ENCODE peak calls at places on chromosomes 7 and 10, in five cellular contexts. One of them, this sample, is unnamed.

GRCh38 chr10:101495324-101495925 is 92.6 kb downstream of the POLL start:
- DNase-seq in kidney epithelial cell: no peak
- DNase-seq in H7: no peak
- DNase-seq in testis: no peak
- DNase-seq in prostate gland: no peak
- DNase-seq in this sample: peak

GRCh38 chr7:151409555-151410404 is at the start of gene WDR86:
- DNase-seq in H7: peak
- DNase-seq in prostate gland: no peak
- DNase-seq in kidney epithelial cell: no peak
- DNase-seq in testis: no peak
- DNase-seq in this sample: no peak

GRCh38 chr7:152436279-152437147 is 710 bp upstream of the KMT2C start:
- DNase-seq in testis: peak
- DNase-seq in H7: peak
- DNase-seq in prostate gland: peak
- DNase-seq in kidney epithelial cell: no peak
- DNase-seq in this sample: peak

GRCh38 chr7:140421521-140421920 is 17.7 kb downstream of the RAB19 start:
- DNase-seq in prostate gland: no peak
- DNase-seq in testis: no peak
- DNase-seq in H7: no peak
- DNase-seq in kidney epithelial cell: no peak
- DNase-seq in this sample: no peak

GRCh38 chr7:6520163-6520981 is 30.9 kb downstream of the GRID2IP start:
- DNase-seq in prostate gland: no peak
- DNase-seq in kidney epithelial cell: no peak
- DNase-seq in testis: no peak
- DNase-seq in H7: no peak
- DNase-seq in this sample: no peak

GRCh38 chr10:12466701-12467100 is 117.4 kb downstream of the CAMK1D start:
- DNase-seq in testis: no peak
- DNase-seq in prostate gland: no peak
- DNase-seq in H7: no peak
- DNase-seq in kidney epithelial cell: no peak
- DNase-seq in this sample: no peak

GRCh38 chr7:68038621-68039314 is 1042.1 kb downstream of the TYW1 start:
- DNase-seq in H7: no peak
- DNase-seq in testis: no peak
- DNase-seq in prostate gland: no peak
- DNase-seq in kidney epithelial cell: peak
- DNase-seq in this sample: no peak

GRCh38 chr10:22466763-22467334 is 121.6 kb downstream of the SPAG6 start:
- DNase-seq in testis: no peak
- DNase-seq in H7: no peak
- DNase-seq in prostate gland: peak
- DNase-seq in kidney epithelial cell: no peak
- DNase-seq in this sample: no peak

GRCh38 chr7:121634356-121634755 is 238.2 kb upstream of the FAM3C start:
- DNase-seq in kidney epithelial cell: no peak
- DNase-seq in H7: no peak
- DNase-seq in prostate gland: no peak
- DNase-seq in testis: no peak
- DNase-seq in this sample: no peak

GRCh38 chr7:158672975-158673374 is 31.6 kb downstream of the NCAPG2 start:
- DNase-seq in kidney epithelial cell: no peak
- DNase-seq in H7: no peak
- DNase-seq in testis: no peak
- DNase-seq in prostate gland: no peak
- DNase-seq in this sample: no peak

GRCh38 chr10:95399167-95399566 is 108.4 kb upstream of the PDLIM1 start:
- DNase-seq in testis: no peak
- DNase-seq in H7: no peak
- DNase-seq in kidney epithelial cell: no peak
- DNase-seq in prostate gland: no peak
- DNase-seq in this sample: no peak

GRCh38 chr7:122487131-122487530 is 182.6 kb upstream of the FEZF1 start:
- DNase-seq in testis: no peak
- DNase-seq in kidney epithelial cell: no peak
- DNase-seq in prostate gland: no peak
- DNase-seq in H7: no peak
- DNase-seq in this sample: no peak

GRCh38 chr10:80264081-80265056 is 25.1 kb downstream of the MAT1A start:
- DNase-seq in kidney epithelial cell: no peak
- DNase-seq in prostate gland: no peak
- DNase-seq in testis: no peak
- DNase-seq in H7: peak
- DNase-seq in this sample: no peak

GRCh38 chr7:152050547-152050971 is 25.1 kb downstream of the GALNT11 start:
- DNase-seq in kidney epithelial cell: no peak
- DNase-seq in H7: no peak
- DNase-seq in testis: no peak
- DNase-seq in prostate gland: no peak
- DNase-seq in this sample: no peak

GRCh38 chr10:78566216-78567135 is 502.3 kb upstream of the ZMIZ1 start:
- DNase-seq in H7: no peak
- DNase-seq in testis: no peak
- DNase-seq in prostate gland: no peak
- DNase-seq in kidney epithelial cell: no peak
- DNase-seq in this sample: no peak

GRCh38 chr10:101675115-101675514 is 19.9 kb downstream of the FBXW4 start:
- DNase-seq in H7: no peak
- DNase-seq in prostate gland: no peak
- DNase-seq in kidney epithelial cell: no peak
- DNase-seq in testis: no peak
- DNase-seq in this sample: no peak

GRCh38 chr10:3398825-3399646 is 226.5 kb upstream of the PITRM1 start:
- DNase-seq in testis: peak
- DNase-seq in H7: no peak
- DNase-seq in kidney epithelial cell: no peak
- DNase-seq in prostate gland: no peak
- DNase-seq in this sample: peak

GRCh38 chr10:21724695-21725371 is 190.8 kb downstream of the MLLT10 start:
- DNase-seq in H7: no peak
- DNase-seq in testis: peak
- DNase-seq in prostate gland: peak
- DNase-seq in kidney epithelial cell: peak
- DNase-seq in this sample: peak

GRCh38 chr7:1538544-1539345 is 8.2 kb downstream of the MAFK start:
- DNase-seq in H7: no peak
- DNase-seq in testis: no peak
- DNase-seq in prostate gland: no peak
- DNase-seq in kidney epithelial cell: no peak
- DNase-seq in this sample: peak

GRCh38 chr10:11009471-11010308 is 8.0 kb upstream of the CELF2 start:
- DNase-seq in testis: no peak
- DNase-seq in kidney epithelial cell: no peak
- DNase-seq in prostate gland: no peak
- DNase-seq in H7: no peak
- DNase-seq in this sample: no peak

GRCh38 chr7:28381466-28381865 is 30.9 kb upstream of the CREB5 start:
- DNase-seq in testis: no peak
- DNase-seq in prostate gland: no peak
- DNase-seq in H7: no peak
- DNase-seq in kidney epithelial cell: no peak
- DNase-seq in this sample: no peak

GRCh38 chr7:29071203-29071804 is 75.0 kb downstream of the CPVL start:
- DNase-seq in kidney epithelial cell: no peak
- DNase-seq in prostate gland: peak
- DNase-seq in testis: no peak
- DNase-seq in H7: no peak
- DNase-seq in this sample: no peak

GRCh38 chr10:114103286-114103685 is 59.6 kb downstream of the ADRB1 start:
- DNase-seq in kidney epithelial cell: no peak
- DNase-seq in prostate gland: peak
- DNase-seq in testis: no peak
- DNase-seq in H7: peak
- DNase-seq in this sample: peak

GRCh38 chr10:63542835-63543575 is 21.8 kb downstream of the REEP3 start:
- DNase-seq in kidney epithelial cell: no peak
- DNase-seq in testis: no peak
- DNase-seq in H7: no peak
- DNase-seq in prostate gland: no peak
- DNase-seq in this sample: peak

GRCh38 chr10:102859911-102860310 is 5.9 kb downstream of the BORCS7 start:
- DNase-seq in testis: no peak
- DNase-seq in kidney epithelial cell: no peak
- DNase-seq in prostate gland: no peak
- DNase-seq in H7: no peak
- DNase-seq in this sample: no peak

DNA sequence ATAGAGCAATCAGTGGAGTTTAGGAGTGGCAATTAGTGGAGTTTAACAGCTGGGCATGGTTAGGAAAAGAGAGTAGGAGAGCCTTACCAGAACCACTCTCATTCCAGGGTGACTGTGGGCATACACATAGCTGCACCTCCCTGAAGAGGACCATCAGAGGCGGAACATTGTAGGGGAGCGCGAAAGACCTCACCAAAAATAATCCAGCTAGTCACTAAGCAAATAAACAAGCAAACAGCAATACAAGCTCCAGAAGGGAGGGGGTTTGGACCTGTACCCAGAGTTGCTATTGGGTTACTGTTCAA is 4.1 kb upstream of the NACAD start:
- DNase-seq in testis: no peak
- DNase-seq in kidney epithelial cell: no peak
- DNase-seq in H7: no peak
- DNase-seq in prostate gland: no peak
- DNase-seq in this sample: no peak
- H3K4me3 ChIP-seq in testis: no peak
- H3K4me3 ChIP-seq in kidney epithelial cell: no peak
- H3K4me3 ChIP-seq in H7: no peak
- H3K4me3 ChIP-seq in prostate gland: no peak
- H3K4me3 ChIP-seq in this sample: no peak

GRCh38 chr10:123135415-123136141 is at the start of gene HMX3:
- DNase-seq in prostate gland: no peak
- DNase-seq in H7: peak
- DNase-seq in kidney epithelial cell: no peak
- DNase-seq in testis: no peak
- DNase-seq in this sample: no peak
- H3K4me3 ChIP-seq in prostate gland: peak
- H3K4me3 ChIP-seq in H7: peak
- H3K4me3 ChIP-seq in kidney epithelial cell: no peak
- H3K4me3 ChIP-seq in testis: peak
- H3K4me3 ChIP-seq in this sample: peak

DNA sequence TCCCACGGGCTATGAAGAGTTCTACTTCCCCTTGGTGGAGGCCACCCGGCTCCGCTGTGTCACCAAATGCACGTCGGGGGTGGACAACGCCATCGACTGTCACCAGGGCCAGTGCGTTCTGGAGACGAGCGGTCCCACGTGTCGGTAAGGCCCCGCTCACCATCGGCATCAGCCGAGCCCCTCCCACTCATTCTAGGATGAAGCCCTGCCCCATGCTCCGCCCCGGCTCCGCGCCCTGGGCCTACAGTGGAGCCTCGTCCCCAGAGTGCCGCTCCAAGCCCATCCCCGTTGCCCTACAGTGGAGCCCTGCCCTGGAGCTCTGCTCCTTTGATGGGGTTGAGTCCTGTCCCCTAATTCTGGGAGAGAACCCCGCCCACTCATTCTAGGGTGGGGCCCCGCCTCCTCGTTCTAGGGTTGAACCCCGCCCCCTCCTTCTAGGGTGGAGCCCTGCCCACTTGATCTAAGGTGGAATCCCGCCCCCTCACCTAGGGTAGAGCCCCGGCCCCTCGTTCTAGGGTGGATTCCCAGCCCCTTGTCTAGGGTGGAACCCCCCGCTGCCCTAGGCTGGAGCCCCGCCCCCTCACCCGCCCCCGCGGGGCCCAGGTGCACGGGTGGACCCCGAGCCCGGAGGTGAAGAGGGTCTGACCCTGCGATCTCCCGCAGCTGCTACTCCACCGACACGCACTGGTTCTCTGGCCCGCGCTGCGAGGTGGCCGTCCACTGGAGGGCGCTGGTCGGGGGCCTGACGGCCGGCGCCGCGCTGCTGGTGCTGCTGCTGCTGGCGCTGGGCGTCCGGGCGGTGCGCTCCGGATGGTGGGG is 3.4 kb upstream of the MUC12 start:
- DNase-seq in kidney epithelial cell: no peak
- DNase-seq in H7: peak
- DNase-seq in prostate gland: peak
- DNase-seq in testis: peak
- DNase-seq in this sample: peak
- H3K4me3 ChIP-seq in kidney epithelial cell: no peak
- H3K4me3 ChIP-seq in H7: peak
- H3K4me3 ChIP-seq in prostate gland: peak
- H3K4me3 ChIP-seq in testis: peak
- H3K4me3 ChIP-seq in this sample: peak

GRCh38 chr7:64463636-64464375 is 99.1 kb downstream of the ZNF680 start:
- DNase-seq in H7: no peak
- DNase-seq in testis: peak
- DNase-seq in kidney epithelial cell: peak
- DNase-seq in prostate gland: peak
- DNase-seq in this sample: peak
- H3K4me3 ChIP-seq in H7: no peak
- H3K4me3 ChIP-seq in testis: peak
- H3K4me3 ChIP-seq in kidney epithelial cell: peak
- H3K4me3 ChIP-seq in prostate gland: peak
- H3K4me3 ChIP-seq in this sample: peak

GRCh38 chr10:69362471-69362954 is 54.2 kb downstream of the TACR2 start:
- DNase-seq in testis: no peak
- DNase-seq in kidney epithelial cell: no peak
- DNase-seq in prostate gland: peak
- DNase-seq in H7: no peak
- DNase-seq in this sample: peak
- H3K4me3 ChIP-seq in testis: no peak
- H3K4me3 ChIP-seq in kidney epithelial cell: no peak
- H3K4me3 ChIP-seq in prostate gland: no peak
- H3K4me3 ChIP-seq in H7: no peak
- H3K4me3 ChIP-seq in this sample: no peak

GRCh38 chr7:108132551-108133265 is 2.5 kb upstream of the LAMB4 start:
- DNase-seq in testis: no peak
- DNase-seq in prostate gland: no peak
- DNase-seq in kidney epithelial cell: peak
- DNase-seq in H7: no peak
- DNase-seq in this sample: peak

GRCh38 chr7:108136191-108136581 is 6.0 kb upstream of the LAMB4 start:
- DNase-seq in kidney epithelial cell: no peak
- DNase-seq in H7: no peak
- DNase-seq in prostate gland: no peak
- DNase-seq in testis: no peak
- DNase-seq in this sample: no peak

GRCh38 chr7:108137040-108137439 is 6.9 kb upstream of the LAMB4 start:
- DNase-seq in H7: no peak
- DNase-seq in testis: no peak
- DNase-seq in prostate gland: no peak
- DNase-seq in kidney epithelial cell: no peak
- DNase-seq in this sample: no peak

GRCh38 chr7:108135446-108136190 is 5.5 kb upstream of the LAMB4 start:
- DNase-seq in kidney epithelial cell: no peak
- DNase-seq in prostate gland: no peak
- DNase-seq in H7: no peak
- DNase-seq in testis: no peak
- DNase-seq in this sample: no peak

DNA sequence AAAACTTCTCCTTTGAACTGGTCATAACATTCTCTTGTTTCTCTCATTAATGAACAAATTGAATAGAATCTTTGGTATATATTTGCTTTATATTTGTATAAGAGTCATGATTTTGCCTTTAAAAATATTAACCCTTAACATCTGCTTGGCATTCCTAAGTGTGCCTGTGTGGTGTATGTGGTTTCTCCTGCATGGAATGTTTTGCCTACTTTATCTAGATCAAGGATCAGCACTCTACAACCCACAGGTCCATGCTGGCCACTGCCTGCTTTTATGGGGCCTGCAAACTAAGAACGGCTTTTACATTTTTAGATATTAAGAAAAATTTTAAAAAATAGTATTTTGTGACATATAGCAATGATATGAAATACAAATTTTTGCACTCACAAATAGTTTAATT is 4.3 kb upstream of the LAMB4 start:
- DNase-seq in H7: no peak
- DNase-seq in prostate gland: no peak
- DNase-seq in kidney epithelial cell: no peak
- DNase-seq in testis: no peak
- DNase-seq in this sample: no peak
- H3K4me3 ChIP-seq in H7: no peak
- H3K4me3 ChIP-seq in prostate gland: no peak
- H3K4me3 ChIP-seq in kidney epithelial cell: no peak
- H3K4me3 ChIP-seq in testis: no peak
- H3K4me3 ChIP-seq in this sample: no peak

This sample was measured in BE2C.